ENCODE peak calls at places on chromosomes 12 and 14, in four cellular contexts. F is neural crest cell, A is GM23338, I is substantia nigra. Q is an unnamed sample.

GRCh38 chr14:44995770-44996294 is 33.8 kb downstream of the TOGARAM1 start:
- DNase-seq in F (no peak), A (no peak), I (no peak), Q (no peak)

GRCh38 chr12:120642806-120643205 is 2.4 kb downstream of the CABP1 start:
- DNase-seq in F (no peak), A (no peak), I (no peak), Q (no peak)

GRCh38 chr12:66200110-66200509 is 11.1 kb downstream of the IRAK3 start:
- DNase-seq in F (no peak), A (no peak), I (no peak), Q (no peak)

GRCh38 chr14:52949711-52950409 is 990 bp downstream of the FERMT2 start:
- DNase-seq in F (no peak), A (no peak), I (no peak), Q (peak; percentile 22)

GRCh38 chr12:49827351-49828099 is 688 bp downstream of the NCKAP5L start:
- DNase-seq in F (peak; percentile 73), A (peak; percentile 90), I (peak; percentile 60), Q (peak; percentile 89)

GRCh38 chr12:75812341-75813018 is 219.1 kb downstream of the PHLDA1 start:
- DNase-seq in F (no peak), A (peak; percentile 67), I (no peak), Q (peak; percentile 5)

GRCh38 chr12:20493924-20494323 is 125.6 kb downstream of the PDE3A start:
- DNase-seq in F (no peak), A (no peak), I (no peak), Q (no peak)

GRCh38 chr12:1533602-1534304 is 60.6 kb downstream of the FBXL14 start:
- DNase-seq in F (no peak), A (no peak), I (no peak), Q (no peak)

GRCh38 chr14:99468836-99469592 is 11.6 kb downstream of the SETD3 start:
- DNase-seq in F (no peak), A (no peak), I (no peak), Q (no peak)

Q was measured in neural progenitor cell.